ENCODE peak calls at places on chromosomes 5 and 9, in eight cellular contexts. One of them, this sample, is unnamed.

GRCh38 chr5:74342189-74342588 is 298.3 kb downstream of the ENC1 start:
- DNase-seq in adipocyte: no peak
- DNase-seq in LHCN-M2: no peak
- DNase-seq in activated T-cell treated with anti-CD3 and anti-CD28 coated beads for 48 hours: no peak
- DNase-seq in effector CD4-positive, alpha-beta T cell: no peak
- DNase-seq in mucosa of gallbladder: no peak
- DNase-seq in COR-L47: no peak
- DNase-seq in non-pigmented ciliary epithelial cell: no peak
- DNase-seq in this sample: no peak

GRCh38 chr9:136262671-136263178 is 17.1 kb upstream of the QSOX2 start:
- DNase-seq in effector CD4-positive, alpha-beta T cell: no peak
- DNase-seq in adipocyte: no peak
- DNase-seq in non-pigmented ciliary epithelial cell: no peak
- DNase-seq in COR-L47: no peak
- DNase-seq in mucosa of gallbladder: no peak
- DNase-seq in LHCN-M2: no peak
- DNase-seq in activated T-cell treated with anti-CD3 and anti-CD28 coated beads for 48 hours: no peak
- DNase-seq in this sample: no peak

GRCh38 chr9:130042406-130042930 is 521 bp downstream of the FNBP1 start:
- DNase-seq in LHCN-M2: no peak
- DNase-seq in mucosa of gallbladder: no peak
- DNase-seq in non-pigmented ciliary epithelial cell: no peak
- DNase-seq in effector CD4-positive, alpha-beta T cell: no peak
- DNase-seq in activated T-cell treated with anti-CD3 and anti-CD28 coated beads for 48 hours: no peak
- DNase-seq in adipocyte: peak
- DNase-seq in COR-L47: no peak
- DNase-seq in this sample: no peak

GRCh38 chr5:82619097-82619496 is 340.9 kb upstream of the RPS23 start:
- DNase-seq in non-pigmented ciliary epithelial cell: no peak
- DNase-seq in effector CD4-positive, alpha-beta T cell: no peak
- DNase-seq in mucosa of gallbladder: no peak
- DNase-seq in activated T-cell treated with anti-CD3 and anti-CD28 coated beads for 48 hours: no peak
- DNase-seq in LHCN-M2: no peak
- DNase-seq in adipocyte: no peak
- DNase-seq in COR-L47: no peak
- DNase-seq in this sample: no peak

GRCh38 chr5:505946-506555 is 18.2 kb downstream of the SLC9A3 start:
- DNase-seq in non-pigmented ciliary epithelial cell: no peak
- DNase-seq in COR-L47: no peak
- DNase-seq in mucosa of gallbladder: peak
- DNase-seq in adipocyte: no peak
- DNase-seq in effector CD4-positive, alpha-beta T cell: no peak
- DNase-seq in LHCN-M2: no peak
- DNase-seq in activated T-cell treated with anti-CD3 and anti-CD28 coated beads for 48 hours: no peak
- DNase-seq in this sample: no peak

GRCh38 chr5:3331819-3332218 is 263.8 kb upstream of the IRX1 start:
- DNase-seq in mucosa of gallbladder: no peak
- DNase-seq in adipocyte: no peak
- DNase-seq in non-pigmented ciliary epithelial cell: no peak
- DNase-seq in LHCN-M2: no peak
- DNase-seq in COR-L47: no peak
- DNase-seq in effector CD4-positive, alpha-beta T cell: no peak
- DNase-seq in activated T-cell treated with anti-CD3 and anti-CD28 coated beads for 48 hours: no peak
- DNase-seq in this sample: no peak

GRCh38 chr9:116390306-116391228 is 237.0 kb downstream of the PAPPA start:
- DNase-seq in non-pigmented ciliary epithelial cell: no peak
- DNase-seq in mucosa of gallbladder: no peak
- DNase-seq in adipocyte: no peak
- DNase-seq in activated T-cell treated with anti-CD3 and anti-CD28 coated beads for 48 hours: no peak
- DNase-seq in effector CD4-positive, alpha-beta T cell: no peak
- DNase-seq in LHCN-M2: no peak
- DNase-seq in COR-L47: no peak
- DNase-seq in this sample: no peak

GRCh38 chr5:120457839-120458507 is 6.1 kb upstream of the PRR16 start:
- DNase-seq in effector CD4-positive, alpha-beta T cell: no peak
- DNase-seq in adipocyte: peak
- DNase-seq in LHCN-M2: peak
- DNase-seq in non-pigmented ciliary epithelial cell: no peak
- DNase-seq in mucosa of gallbladder: peak
- DNase-seq in activated T-cell treated with anti-CD3 and anti-CD28 coated beads for 48 hours: no peak
- DNase-seq in COR-L47: peak
- DNase-seq in this sample: peak

GRCh38 chr9:13503599-13503998 is 224.1 kb upstream of the MPDZ start:
- DNase-seq in mucosa of gallbladder: no peak
- DNase-seq in non-pigmented ciliary epithelial cell: no peak
- DNase-seq in effector CD4-positive, alpha-beta T cell: no peak
- DNase-seq in activated T-cell treated with anti-CD3 and anti-CD28 coated beads for 48 hours: no peak
- DNase-seq in adipocyte: no peak
- DNase-seq in LHCN-M2: no peak
- DNase-seq in COR-L47: no peak
- DNase-seq in this sample: no peak

GRCh38 chr5:10695055-10695649 is 65.9 kb downstream of the DAP start:
- DNase-seq in non-pigmented ciliary epithelial cell: no peak
- DNase-seq in COR-L47: peak
- DNase-seq in adipocyte: peak
- DNase-seq in LHCN-M2: peak
- DNase-seq in mucosa of gallbladder: peak
- DNase-seq in activated T-cell treated with anti-CD3 and anti-CD28 coated beads for 48 hours: no peak
- DNase-seq in effector CD4-positive, alpha-beta T cell: no peak
- DNase-seq in this sample: no peak

GRCh38 chr5:37735649-37736347 is 104.0 kb downstream of the GDNF start:
- DNase-seq in activated T-cell treated with anti-CD3 and anti-CD28 coated beads for 48 hours: no peak
- DNase-seq in effector CD4-positive, alpha-beta T cell: no peak
- DNase-seq in non-pigmented ciliary epithelial cell: no peak
- DNase-seq in LHCN-M2: peak
- DNase-seq in COR-L47: no peak
- DNase-seq in mucosa of gallbladder: no peak
- DNase-seq in adipocyte: peak
- DNase-seq in this sample: no peak

GRCh38 chr5:73674669-73675004 is 48.6 kb downstream of the ARHGEF28 start:
- DNase-seq in non-pigmented ciliary epithelial cell: no peak
- DNase-seq in effector CD4-positive, alpha-beta T cell: no peak
- DNase-seq in mucosa of gallbladder: no peak
- DNase-seq in activated T-cell treated with anti-CD3 and anti-CD28 coated beads for 48 hours: no peak
- DNase-seq in COR-L47: no peak
- DNase-seq in LHCN-M2: peak
- DNase-seq in adipocyte: peak
- DNase-seq in this sample: no peak

GRCh38 chr9:79143211-79143610 is 428.6 kb upstream of the TLE4 start:
- DNase-seq in adipocyte: no peak
- DNase-seq in effector CD4-positive, alpha-beta T cell: no peak
- DNase-seq in mucosa of gallbladder: no peak
- DNase-seq in COR-L47: no peak
- DNase-seq in non-pigmented ciliary epithelial cell: no peak
- DNase-seq in LHCN-M2: no peak
- DNase-seq in activated T-cell treated with anti-CD3 and anti-CD28 coated beads for 48 hours: no peak
- DNase-seq in this sample: no peak

GRCh38 chr5:112742424-112742823 is 4.7 kb downstream of the APC start:
- DNase-seq in LHCN-M2: peak
- DNase-seq in activated T-cell treated with anti-CD3 and anti-CD28 coated beads for 48 hours: no peak
- DNase-seq in effector CD4-positive, alpha-beta T cell: no peak
- DNase-seq in COR-L47: no peak
- DNase-seq in non-pigmented ciliary epithelial cell: no peak
- DNase-seq in mucosa of gallbladder: no peak
- DNase-seq in adipocyte: no peak
- DNase-seq in this sample: no peak

GRCh38 chr5:94754824-94755223 is 136.4 kb downstream of the SLF1 start:
- DNase-seq in mucosa of gallbladder: no peak
- DNase-seq in activated T-cell treated with anti-CD3 and anti-CD28 coated beads for 48 hours: no peak
- DNase-seq in adipocyte: no peak
- DNase-seq in non-pigmented ciliary epithelial cell: no peak
- DNase-seq in COR-L47: no peak
- DNase-seq in LHCN-M2: no peak
- DNase-seq in effector CD4-positive, alpha-beta T cell: no peak
- DNase-seq in this sample: no peak

GRCh38 chr5:71873202-71873601 is 154.1 kb downstream of the CARTPT start:
- DNase-seq in non-pigmented ciliary epithelial cell: no peak
- DNase-seq in LHCN-M2: no peak
- DNase-seq in activated T-cell treated with anti-CD3 and anti-CD28 coated beads for 48 hours: no peak
- DNase-seq in effector CD4-positive, alpha-beta T cell: no peak
- DNase-seq in COR-L47: no peak
- DNase-seq in mucosa of gallbladder: no peak
- DNase-seq in adipocyte: no peak
- DNase-seq in this sample: no peak

GRCh38 chr9:113999256-114000062 is 78.6 kb downstream of the AMBP start:
- DNase-seq in adipocyte: no peak
- DNase-seq in mucosa of gallbladder: peak
- DNase-seq in effector CD4-positive, alpha-beta T cell: no peak
- DNase-seq in non-pigmented ciliary epithelial cell: no peak
- DNase-seq in LHCN-M2: no peak
- DNase-seq in activated T-cell treated with anti-CD3 and anti-CD28 coated beads for 48 hours: no peak
- DNase-seq in COR-L47: no peak
- DNase-seq in this sample: no peak

GRCh38 chr5:107781451-107781850 is 110.7 kb upstream of the EFNA5 start:
- DNase-seq in LHCN-M2: peak
- DNase-seq in effector CD4-positive, alpha-beta T cell: no peak
- DNase-seq in COR-L47: peak
- DNase-seq in activated T-cell treated with anti-CD3 and anti-CD28 coated beads for 48 hours: no peak
- DNase-seq in adipocyte: no peak
- DNase-seq in non-pigmented ciliary epithelial cell: no peak
- DNase-seq in mucosa of gallbladder: no peak
- DNase-seq in this sample: no peak

GRCh38 chr9:95070549-95071021 is 246.9 kb downstream of the FANCC start:
- DNase-seq in mucosa of gallbladder: no peak
- DNase-seq in effector CD4-positive, alpha-beta T cell: no peak
- DNase-seq in non-pigmented ciliary epithelial cell: no peak
- DNase-seq in COR-L47: no peak
- DNase-seq in activated T-cell treated with anti-CD3 and anti-CD28 coated beads for 48 hours: no peak
- DNase-seq in adipocyte: no peak
- DNase-seq in LHCN-M2: no peak
- DNase-seq in this sample: no peak

GRCh38 chr9:116060631-116061030 is 93.0 kb upstream of the PAPPA start:
- DNase-seq in mucosa of gallbladder: no peak
- DNase-seq in non-pigmented ciliary epithelial cell: no peak
- DNase-seq in COR-L47: no peak
- DNase-seq in adipocyte: no peak
- DNase-seq in activated T-cell treated with anti-CD3 and anti-CD28 coated beads for 48 hours: no peak
- DNase-seq in LHCN-M2: no peak
- DNase-seq in effector CD4-positive, alpha-beta T cell: no peak
- DNase-seq in this sample: no peak

GRCh38 chr5:62082370-62082778 is 223.6 kb upstream of the KIF2A start:
- DNase-seq in mucosa of gallbladder: no peak
- DNase-seq in LHCN-M2: peak
- DNase-seq in adipocyte: peak
- DNase-seq in effector CD4-positive, alpha-beta T cell: no peak
- DNase-seq in COR-L47: no peak
- DNase-seq in non-pigmented ciliary epithelial cell: peak
- DNase-seq in activated T-cell treated with anti-CD3 and anti-CD28 coated beads for 48 hours: no peak
- DNase-seq in this sample: no peak

GRCh38 chr9:132059351-132059750 is 20.3 kb downstream of the MED27 start:
- DNase-seq in COR-L47: no peak
- DNase-seq in adipocyte: no peak
- DNase-seq in LHCN-M2: no peak
- DNase-seq in non-pigmented ciliary epithelial cell: no peak
- DNase-seq in effector CD4-positive, alpha-beta T cell: no peak
- DNase-seq in activated T-cell treated with anti-CD3 and anti-CD28 coated beads for 48 hours: no peak
- DNase-seq in mucosa of gallbladder: no peak
- DNase-seq in this sample: no peak

GRCh38 chr9:72349240-72349639 is 15.8 kb downstream of the ZFAND5 start:
- DNase-seq in mucosa of gallbladder: no peak
- DNase-seq in effector CD4-positive, alpha-beta T cell: no peak
- DNase-seq in COR-L47: no peak
- DNase-seq in LHCN-M2: no peak
- DNase-seq in non-pigmented ciliary epithelial cell: no peak
- DNase-seq in activated T-cell treated with anti-CD3 and anti-CD28 coated beads for 48 hours: no peak
- DNase-seq in adipocyte: no peak
- DNase-seq in this sample: no peak

GRCh38 chr5:151596839-151597539 is 5.9 kb upstream of the FAT2 start:
- DNase-seq in adipocyte: peak
- DNase-seq in non-pigmented ciliary epithelial cell: peak
- DNase-seq in activated T-cell treated with anti-CD3 and anti-CD28 coated beads for 48 hours: no peak
- DNase-seq in COR-L47: no peak
- DNase-seq in mucosa of gallbladder: no peak
- DNase-seq in LHCN-M2: peak
- DNase-seq in effector CD4-positive, alpha-beta T cell: no peak
- DNase-seq in this sample: no peak

GRCh38 chr5:85500869-85501268 is 1116.2 kb upstream of the EDIL3 start:
- DNase-seq in adipocyte: no peak
- DNase-seq in effector CD4-positive, alpha-beta T cell: no peak
- DNase-seq in non-pigmented ciliary epithelial cell: no peak
- DNase-seq in activated T-cell treated with anti-CD3 and anti-CD28 coated beads for 48 hours: no peak
- DNase-seq in mucosa of gallbladder: no peak
- DNase-seq in COR-L47: no peak
- DNase-seq in LHCN-M2: no peak
- DNase-seq in this sample: no peak

GRCh38 chr9:114216081-114216480 is 60.7 kb downstream of the COL27A1 start:
- DNase-seq in COR-L47: no peak
- DNase-seq in activated T-cell treated with anti-CD3 and anti-CD28 coated beads for 48 hours: no peak
- DNase-seq in non-pigmented ciliary epithelial cell: no peak
- DNase-seq in mucosa of gallbladder: peak
- DNase-seq in effector CD4-positive, alpha-beta T cell: no peak
- DNase-seq in LHCN-M2: peak
- DNase-seq in adipocyte: peak
- DNase-seq in this sample: no peak

GRCh38 chr5:8842906-8843590 is 702.8 kb downstream of the SEMA5A start:
- DNase-seq in non-pigmented ciliary epithelial cell: no peak
- DNase-seq in mucosa of gallbladder: no peak
- DNase-seq in activated T-cell treated with anti-CD3 and anti-CD28 coated beads for 48 hours: no peak
- DNase-seq in COR-L47: peak
- DNase-seq in adipocyte: peak
- DNase-seq in LHCN-M2: peak
- DNase-seq in effector CD4-positive, alpha-beta T cell: no peak
- DNase-seq in this sample: no peak

GRCh38 chr9:110128664-110129329 is 79.2 kb downstream of the C9orf152 start:
- DNase-seq in LHCN-M2: no peak
- DNase-seq in effector CD4-positive, alpha-beta T cell: no peak
- DNase-seq in activated T-cell treated with anti-CD3 and anti-CD28 coated beads for 48 hours: no peak
- DNase-seq in non-pigmented ciliary epithelial cell: no peak
- DNase-seq in mucosa of gallbladder: no peak
- DNase-seq in COR-L47: no peak
- DNase-seq in adipocyte: no peak
- DNase-seq in this sample: no peak

GRCh38 chr5:159033351-159033657 is 66.4 kb downstream of the EBF1 start:
- DNase-seq in LHCN-M2: no peak
- DNase-seq in non-pigmented ciliary epithelial cell: no peak
- DNase-seq in adipocyte: no peak
- DNase-seq in effector CD4-positive, alpha-beta T cell: no peak
- DNase-seq in COR-L47: no peak
- DNase-seq in activated T-cell treated with anti-CD3 and anti-CD28 coated beads for 48 hours: no peak
- DNase-seq in mucosa of gallbladder: no peak
- DNase-seq in this sample: no peak

GRCh38 chr5:5079871-5080270 is 60.3 kb upstream of the ADAMTS16 start:
- DNase-seq in mucosa of gallbladder: no peak
- DNase-seq in LHCN-M2: no peak
- DNase-seq in adipocyte: no peak
- DNase-seq in COR-L47: no peak
- DNase-seq in effector CD4-positive, alpha-beta T cell: no peak
- DNase-seq in non-pigmented ciliary epithelial cell: no peak
- DNase-seq in activated T-cell treated with anti-CD3 and anti-CD28 coated beads for 48 hours: no peak
- DNase-seq in this sample: no peak